ENCODE peak calls at places on chromosomes 7 and 10, in eight cellular contexts. K is T-helper 1 cell; Z is substantia nigra; I is lung; X is activated CD4-positive, CD25-positive, alpha-beta regulatory T cell; H is DMS153; F is T follicular helper cell; O is progenitor cell of endocrine pancreas. A is an unnamed sample.

GRCh38 chr10:5524721-5525531 is at the start of gene CALML3:
- DNase-seq in K (no peak), Z (no peak), I (no peak), X (no peak), H (peak; percentile 11), F (no peak), O (no peak), A (no peak)

GRCh38 chr7:81186691-81187090 is 267.8 kb upstream of the SEMA3C start:
- DNase-seq in K (no peak), Z (no peak), I (no peak), X (no peak), H (no peak), F (no peak), O (no peak), A (no peak)

GRCh38 chr7:127943541-127944521 is 87.4 kb downstream of the LRRC4 start:
- DNase-seq in K (no peak), Z (peak; percentile 67), I (no peak), X (no peak), H (peak; percentile 68), F (no peak), O (no peak), A (no peak)

GRCh38 chr7:151408839-151409554 is 841 bp downstream of the WDR86 start:
- DNase-seq in K (peak; percentile 70), Z (no peak), I (no peak), X (no peak), H (no peak), F (peak; percentile 78), O (no peak), A (peak; percentile 57)

GRCh38 chr7:100171840-100172239 is 3.4 kb upstream of the GAL3ST4 start:
- DNase-seq in K (peak; percentile 19), Z (no peak), I (no peak), X (no peak), H (no peak), F (no peak), O (no peak), A (no peak)

GRCh38 chr10:78339251-78339650 is 305.6 kb downstream of the RPS24 start:
- DNase-seq in K (no peak), Z (no peak), I (no peak), X (no peak), H (no peak), F (no peak), O (no peak), A (no peak)

GRCh38 chr7:151444632-151445031 is 4.7 kb upstream of the CRYGN start:
- DNase-seq in K (no peak), Z (no peak), I (no peak), X (no peak), H (no peak), F (no peak), O (no peak), A (no peak)

GRCh38 chr7:85750454-85750949 is 563.6 kb upstream of the SEMA3D start:
- DNase-seq in K (no peak), Z (no peak), I (no peak), X (no peak), H (peak; percentile 27), F (no peak), O (no peak), A (peak; percentile 62)

GRCh38 chr10:96407560-96408069 is 48.8 kb upstream of the OPALIN start:
- DNase-seq in K (no peak), Z (no peak), I (no peak), X (no peak), H (no peak), F (no peak), O (no peak), A (no peak)

GRCh38 chr7:103773726-103774125 is 215.7 kb downstream of the RELN start:
- DNase-seq in K (no peak), Z (no peak), I (no peak), X (no peak), H (no peak), F (no peak), O (no peak), A (no peak)

GRCh38 chr7:112272921-112273561 is 66.5 kb downstream of the ZNF277 start:
- DNase-seq in K (no peak), Z (no peak), I (no peak), X (no peak), H (peak; percentile 64), F (no peak), O (no peak), A (peak; percentile 49)

GRCh38 chr7:18940577-18941134 is 176.8 kb downstream of the TWIST1 start:
- DNase-seq in K (no peak), Z (no peak), I (no peak), X (no peak), H (no peak), F (no peak), O (no peak), A (no peak)

GRCh38 chr7:117686311-117686935 is 186.8 kb downstream of the CTTNBP2 start:
- DNase-seq in K (no peak), Z (no peak), I (no peak), X (no peak), H (no peak), F (no peak), O (no peak), A (no peak)

GRCh38 chr10:132411561-132412253 is 14.7 kb downstream of the PWWP2B start:
- DNase-seq in K (no peak), Z (no peak), I (no peak), X (no peak), H (no peak), F (no peak), O (no peak), A (no peak)

GRCh38 chr7:157436763-157437480 is 100.1 kb downstream of the DNAJB6 start:
- DNase-seq in K (no peak), Z (no peak), I (no peak), X (no peak), H (no peak), F (no peak), O (no peak), A (peak; percentile 97)